ENCODE peak calls at places on chromosome 4, in four cellular contexts. D, B, L and G are unnamed samples.

GRCh38 chr4:152937535-152938236 is 1.6 kb downstream of the FHDC1 start:
- DNase-seq in B (peak; percentile 36), L (peak; percentile 21), D (peak; percentile 78), G (peak; percentile 57)

GRCh38 chr4:89661490-89661889 is 175.5 kb downstream of the SNCA start:
- DNase-seq in B (peak; percentile 53), L (peak; percentile 38), D (no peak), G (no peak)

GRCh38 chr4:93748380-93748779 is 80.2 kb upstream of the ATOH1 start:
- DNase-seq in L (no peak), B (no peak), D (no peak), G (no peak)

GRCh38 chr4:152166567-152166966 is 369.3 kb downstream of the FBXW7 start:
- DNase-seq in L (no peak), B (peak; percentile 29), D (no peak), G (no peak)

GRCh38 chr4:118957683-118958082 is 69.0 kb downstream of the SYNPO2 start:
- DNase-seq in L (no peak), D (no peak), B (no peak), G (no peak)

GRCh38 chr4:136864580-136865185 is 667.6 kb downstream of the PCDH18 start:
- DNase-seq in L (peak; percentile 81), B (peak; percentile 80), D (peak; percentile 36), G (peak; percentile 37)

GRCh38 chr4:177450421-177451107 is 8.3 kb upstream of the AGA start:
- DNase-seq in B (peak; percentile 60), L (peak; percentile 29), D (no peak), G (no peak)

GRCh38 chr4:2015008-2015407 is 6.2 kb upstream of the NELFA start:
- DNase-seq in L (no peak), B (no peak), D (no peak), G (no peak)

GRCh38 chr4:1380368-1381151 is 25.7 kb downstream of the NKX1-1 start:
- DNase-seq in L (no peak), B (no peak), D (no peak), G (no peak)

GRCh38 chr4:37317104-37317643 is 72.6 kb downstream of the NWD2 start:
- DNase-seq in D (no peak), B (peak; percentile 60), L (no peak), G (no peak)

GRCh38 chr4:76016383-76016782 is 6.9 kb downstream of the CXCL10 start:
- DNase-seq in D (no peak), L (no peak), B (no peak), G (no peak)

GRCh38 chr4:55251896-55252295 is 94.1 kb upstream of the SRD5A3 start:
- DNase-seq in L (no peak), B (no peak), D (no peak), G (no peak)

GRCh38 chr4:87068591-87069021 is 133.8 kb downstream of the AFF1 start:
- DNase-seq in L (no peak), B (no peak), D (peak; percentile 46), G (no peak)

GRCh38 chr4:173489514-173489913 is 40.5 kb downstream of the HAND2 start:
- DNase-seq in L (peak; percentile 86), D (no peak), B (peak; percentile 54), G (no peak)

GRCh38 chr4:183335369-183335940 is 13.2 kb upstream of the CLDN24 start:
- DNase-seq in L (peak; percentile 96), B (peak; percentile 91), D (no peak), G (no peak)

GRCh38 chr4:165505991-165506779 is 127.4 kb downstream of the CPE start:
- DNase-seq in D (no peak), L (peak; percentile 30), B (peak; percentile 87), G (no peak)

GRCh38 chr4:158176108-158176507 is 3.3 kb upstream of the GASK1B start:
- DNase-seq in L (peak; percentile 57), B (no peak), D (no peak), G (peak; percentile 31)

GRCh38 chr4:99806545-99806944 is 10.1 kb upstream of the DAPP1 start:
- DNase-seq in L (no peak), D (no peak), B (no peak), G (no peak)

GRCh38 chr4:24690436-24690835 is 104.9 kb upstream of the SOD3 start:
- DNase-seq in B (no peak), L (peak; percentile 11), D (no peak), G (no peak)

GRCh38 chr4:70269674-70270073 is 27.3 kb downstream of the CSN3 start:
- DNase-seq in B (peak; percentile 9), D (peak; percentile 2), L (no peak), G (no peak)

GRCh38 chr4:103032575-103032974 is 13.1 kb upstream of the SLC9B1 start:
- DNase-seq in B (peak; percentile 42), L (peak; percentile 32), D (peak; percentile 10), G (no peak)

GRCh38 chr4:82906469-82906868 is 5.9 kb downstream of the THAP9 start:
- DNase-seq in L (no peak), D (no peak), B (no peak), G (no peak)
- H3K9ac ChIP-seq in L (no peak overlapping the region), D (no peak overlapping the region), B (no peak overlapping the region), G (no peak overlapping the region)

GRCh38 chr4:3238721-3239120 is 10.2 kb upstream of the MSANTD1 start:
- DNase-seq in D (no peak), B (no peak), L (no peak), G (no peak)
- H3K4me1 ChIP-seq in D (peaks cover 35% of the 10 kb centered on the region), B (peaks cover 10% of the 10 kb centered on the region), L (peaks cover 11% of the 10 kb centered on the region), G (no peaks in the 10 kb centered on the region)

DNA sequence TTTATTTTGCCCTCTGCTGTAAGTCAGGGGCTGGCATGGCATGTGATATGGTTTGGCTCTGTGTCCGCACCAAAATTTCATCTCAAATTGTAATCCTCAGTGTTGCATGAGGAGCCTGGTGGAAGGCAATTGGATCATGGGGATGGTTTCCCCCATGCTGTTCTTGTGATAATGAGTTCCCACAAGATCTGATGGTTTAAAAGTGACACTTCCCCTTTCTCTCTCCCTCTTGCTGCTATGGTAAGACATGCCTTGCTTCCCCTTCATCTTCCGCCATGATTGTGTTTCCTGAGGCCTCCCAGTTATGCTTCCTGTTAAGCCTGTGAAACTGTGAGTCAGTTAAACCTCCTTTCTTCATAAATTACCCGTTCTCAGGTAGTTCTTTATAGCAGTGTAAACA is 72.0 kb upstream of the MSX1 start:
- DNase-seq in D (no peak), B (no peak), L (no peak), G (no peak)
- H3K9me3 ChIP-seq in D (no peaks in the 10 kb centered on the region), B (peaks cover 8% of the 10 kb centered on the region), L (peaks cover 6% of the 10 kb centered on the region), G (no peaks in the 10 kb centered on the region)

DNA sequence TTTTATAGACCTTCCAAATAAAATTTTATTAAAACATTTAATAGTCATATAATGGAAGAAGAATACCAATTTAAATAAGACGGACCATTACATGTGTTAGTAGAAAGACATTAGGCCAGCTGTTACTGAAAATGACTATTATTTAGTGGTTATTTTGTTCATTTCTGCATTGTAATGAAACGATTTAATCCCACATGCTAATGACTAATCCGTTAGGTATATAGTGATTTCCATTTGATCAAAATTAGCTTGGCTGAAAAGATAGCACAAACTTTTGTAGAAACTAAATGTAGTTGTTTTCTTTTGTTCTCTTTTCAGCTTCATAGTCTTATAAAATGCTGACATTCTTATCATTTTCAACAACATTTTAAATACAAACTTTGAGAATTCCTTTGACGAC is 556.1 kb upstream of the TENM3 start:
- DNase-seq in L (peak; percentile 22), B (no peak), D (no peak), G (no peak)
- H3K9ac ChIP-seq in L (no peak overlapping the region), B (peak overlapping the region; percentile 76), D (no peak overlapping the region), G (no peak overlapping the region)

GRCh38 chr4:184473265-184473514 is 1.2 kb downstream of the IRF2 start:
- DNase-seq in L (no peak), B (no peak), D (no peak), G (no peak)

GRCh38 chr4:184474261-184475095 is at the start of gene IRF2:
- DNase-seq in D (peak; percentile 99), L (peak; percentile 97), B (peak; percentile 99), G (peak; percentile 97)

GRCh38 chr4:184475096-184475461 is 729 bp upstream of the IRF2 start:
- DNase-seq in D (peak; percentile 61), B (peak; percentile 67), L (peak; percentile 35), G (peak; percentile 58)

GRCh38 chr4:184472540-184473264 is 1.6 kb downstream of the IRF2 start:
- DNase-seq in B (peak; percentile 80), D (peak; percentile 87), L (peak; percentile 51), G (peak; percentile 92)

DNA sequence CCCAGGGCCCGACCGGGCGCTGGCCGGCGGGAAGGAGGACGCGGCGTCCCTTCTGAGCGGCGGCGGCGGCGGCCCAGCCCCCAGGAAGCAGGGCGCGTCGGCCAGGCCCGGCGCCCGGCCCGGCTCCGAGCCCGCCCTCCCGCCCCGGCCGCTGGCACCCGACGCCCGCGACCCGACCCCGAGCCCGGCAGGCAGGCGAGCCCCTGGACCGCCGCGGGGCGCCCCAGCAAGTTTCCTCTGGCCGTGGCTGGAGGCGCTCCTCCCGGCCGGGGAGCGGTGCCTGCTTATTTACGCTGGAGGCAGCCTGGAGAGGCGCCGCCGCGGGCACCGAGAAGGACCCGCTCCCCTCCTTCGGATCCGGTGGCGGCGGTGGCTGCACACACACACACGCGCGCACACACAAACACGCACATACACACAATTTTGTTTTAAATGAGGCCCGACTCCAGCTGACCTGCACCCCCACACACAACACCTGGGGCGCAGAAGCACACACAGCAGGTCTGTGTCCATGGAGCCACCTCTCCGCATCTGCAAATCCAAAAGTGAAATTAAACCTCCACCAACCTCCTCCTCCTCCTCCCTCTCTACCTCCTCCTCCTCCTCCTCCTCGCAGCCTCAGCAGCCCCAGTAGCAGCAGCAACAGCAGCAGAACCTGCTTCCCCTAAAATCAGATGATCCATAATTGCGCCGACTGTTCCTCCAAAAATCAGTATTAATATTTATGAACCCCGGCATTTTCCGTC is 662 bp downstream of the IRF2 start:
- DNase-seq in L (peak; percentile 32), B (peak; percentile 70), D (peak; percentile 71), G (peak; percentile 50)
- H3K4me1 ChIP-seq in L (peaks cover 4% of the 10 kb centered on the region), B (peaks cover 3% of the 10 kb centered on the region), D (peaks cover 31% of the 10 kb centered on the region), G (no peaks in the 10 kb centered on the region)